ENCODE peak calls at places on chromosomes 6 and 20, in five cellular contexts. One of them, this sample, is unnamed.

GRCh38 chr20:6140947-6141346 is 18.1 kb upstream of the FERMT1 start:
- DNase-seq in HCT116: no peak
- DNase-seq in GM12878: no peak
- DNase-seq in H1: no peak
- DNase-seq in HepG2: peak; percentile 28
- DNase-seq in this sample: no peak

GRCh38 chr20:3670511-3670910 is 7.3 kb upstream of the GFRA4 start:
- DNase-seq in H1: no peak
- DNase-seq in GM12878: no peak
- DNase-seq in HepG2: no peak
- DNase-seq in HCT116: no peak
- DNase-seq in this sample: no peak

GRCh38 chr6:3789896-3790558 is 38.5 kb upstream of the PXDC1 start:
- DNase-seq in HCT116: no peak
- DNase-seq in H1: no peak
- DNase-seq in HepG2: peak; percentile 74
- DNase-seq in GM12878: no peak
- DNase-seq in this sample: no peak

GRCh38 chr6:1792989-1793388 is 183.3 kb downstream of the FOXC1 start:
- DNase-seq in HCT116: peak; percentile 26
- DNase-seq in H1: no peak
- DNase-seq in GM12878: no peak
- DNase-seq in HepG2: peak; percentile 53
- DNase-seq in this sample: peak; percentile 31

GRCh38 chr20:17967595-17968365 is 814 bp downstream of the SNX5 start:
- DNase-seq in H1: no peak
- DNase-seq in HCT116: no peak
- DNase-seq in GM12878: no peak
- DNase-seq in HepG2: no peak
- DNase-seq in this sample: no peak

GRCh38 chr6:17705428-17705777 is 1.3 kb downstream of the NUP153 start:
- DNase-seq in HCT116: peak; percentile 21
- DNase-seq in GM12878: no peak
- DNase-seq in H1: no peak
- DNase-seq in HepG2: peak; percentile 37
- DNase-seq in this sample: peak; percentile 54

GRCh38 chr6:53956068-53956711 is 155.1 kb upstream of the MLIP start:
- DNase-seq in HCT116: peak; percentile 72
- DNase-seq in H1: peak; percentile 73
- DNase-seq in HepG2: peak; percentile 79
- DNase-seq in GM12878: peak; percentile 8
- DNase-seq in this sample: peak; percentile 21

GRCh38 chr6:159077123-159077522 is 32.3 kb upstream of the TAGAP start:
- DNase-seq in GM12878: no peak
- DNase-seq in H1: no peak
- DNase-seq in HCT116: no peak
- DNase-seq in HepG2: no peak
- DNase-seq in this sample: no peak

GRCh38 chr6:134724653-134725340 is 225.1 kb downstream of the ALDH8A1 start:
- DNase-seq in GM12878: no peak
- DNase-seq in HCT116: no peak
- DNase-seq in H1: no peak
- DNase-seq in HepG2: no peak
- DNase-seq in this sample: no peak
- TF ChIP-seq SRF in GM12878: no peak
- TF ChIP-seq SRF in HCT116: no peak
- TF ChIP-seq SRF in H1: no peak
- TF ChIP-seq SRF in HepG2: no peak
- TF ChIP-seq SRF in this sample: no peak

GRCh38 chr6:104789770-104790190 is 69.9 kb downstream of the HACE1 start:
- DNase-seq in HepG2: peak; percentile 18
- DNase-seq in HCT116: peak; percentile 50
- DNase-seq in GM12878: no peak
- DNase-seq in H1: no peak
- DNase-seq in this sample: no peak
- TF ChIP-seq SRF in HepG2: no peak
- TF ChIP-seq SRF in HCT116: peak; percentile 45
- TF ChIP-seq SRF in GM12878: no peak
- TF ChIP-seq SRF in H1: no peak
- TF ChIP-seq SRF in this sample: peak; percentile 30

GRCh38 chr6:117502580-117502979 is 20.1 kb downstream of the DCBLD1 start:
- DNase-seq in H1: no peak
- DNase-seq in HCT116: no peak
- DNase-seq in HepG2: no peak
- DNase-seq in GM12878: no peak
- DNase-seq in this sample: no peak

GRCh38 chr6:117505337-117505736 is 22.9 kb downstream of the DCBLD1 start:
- DNase-seq in HCT116: no peak
- DNase-seq in H1: no peak
- DNase-seq in HepG2: no peak
- DNase-seq in GM12878: no peak
- DNase-seq in this sample: no peak

GRCh38 chr6:117506180-117506835 is 23.8 kb downstream of the DCBLD1 start:
- DNase-seq in HCT116: no peak
- DNase-seq in HepG2: peak; percentile 91
- DNase-seq in H1: no peak
- DNase-seq in GM12878: no peak
- DNase-seq in this sample: no peak

GRCh38 chr6:117503211-117503610 is 20.7 kb downstream of the DCBLD1 start:
- DNase-seq in HepG2: no peak
- DNase-seq in HCT116: no peak
- DNase-seq in H1: no peak
- DNase-seq in GM12878: no peak
- DNase-seq in this sample: no peak

GRCh38 chr6:117504478-117505144 is 22.1 kb downstream of the DCBLD1 start:
- DNase-seq in HCT116: no peak
- DNase-seq in GM12878: no peak
- DNase-seq in HepG2: peak; percentile 68
- DNase-seq in H1: no peak
- DNase-seq in this sample: no peak
- TF ChIP-seq SRF in HCT116: no peak
- TF ChIP-seq SRF in GM12878: no peak
- TF ChIP-seq SRF in HepG2: no peak
- TF ChIP-seq SRF in H1: no peak
- TF ChIP-seq SRF in this sample: no peak

GRCh38 chr6:158011980-158012566 is 30.4 kb downstream of the SYNJ2 start:
- DNase-seq in HepG2: no peak
- DNase-seq in H1: no peak
- DNase-seq in HCT116: no peak
- DNase-seq in GM12878: no peak
- DNase-seq in this sample: no peak
- TF ChIP-seq SRF in HepG2: no peak
- TF ChIP-seq SRF in H1: no peak
- TF ChIP-seq SRF in HCT116: no peak
- TF ChIP-seq SRF in GM12878: no peak
- TF ChIP-seq SRF in this sample: no peak